ENCODE peak calls at places on chromosomes 5 and 9, in five cellular contexts. U, D, W, P and H are unnamed samples.

GRCh38 chr5:110086658-110087388 is 397.1 kb downstream of the MAN2A1 start:
- DNase-seq in P (no peak), W (no peak), U (no peak), D (no peak), H (no peak)

GRCh38 chr9:4375424-4376195 is 75.7 kb upstream of the GLIS3 start:
- DNase-seq in W (peak; percentile 32), D (no peak), U (no peak), P (no peak), H (no peak)

GRCh38 chr9:137493163-137494103 is 34.3 kb upstream of the NSMF start:
- DNase-seq in U (no peak), P (no peak), W (no peak), D (no peak), H (no peak)

GRCh38 chr9:130237763-130238524 is 27.6 kb upstream of the HMCN2 start:
- DNase-seq in P (no peak), W (peak; percentile 13), D (no peak), U (no peak), H (no peak)

GRCh38 chr5:127697894-127698600 is 5.1 kb upstream of the CCDC192 start:
- DNase-seq in D (no peak), U (no peak), P (no peak), W (no peak), H (no peak)

GRCh38 chr9:125674981-125675973 is 31.7 kb downstream of the MAPKAP1 start:
- DNase-seq in U (no peak), P (no peak), D (no peak), W (no peak), H (no peak)

GRCh38 chr5:44331471-44332079 is 57.6 kb downstream of the FGF10 start:
- DNase-seq in P (no peak), U (no peak), D (no peak), W (no peak), H (no peak)

GRCh38 chr5:55344392-55344992 is 36.7 kb downstream of the MTREX start:
- DNase-seq in P (peak; percentile 70), W (no peak), U (peak; percentile 65), D (no peak), H (no peak)

GRCh38 chr5:135073771-135074345 is 39.8 kb upstream of the PITX1 start:
- DNase-seq in U (no peak), W (no peak), P (no peak), D (no peak), H (no peak)

GRCh38 chr5:65512170-65512937 is 30.6 kb upstream of the ADAMTS6 start:
- DNase-seq in W (no peak), D (no peak), P (no peak), U (no peak), H (no peak)

GRCh38 chr5:50595199-50595598 is 71.2 kb upstream of the PARP8 start:
- DNase-seq in W (no peak), D (no peak), U (no peak), P (no peak), H (no peak)

GRCh38 chr9:72332351-72332750 is 32.7 kb downstream of the ZFAND5 start:
- DNase-seq in D (no peak), W (no peak), P (no peak), U (no peak), H (no peak)

GRCh38 chr9:84436386-84437114 is 96.0 kb upstream of the SLC28A3 start:
- DNase-seq in W (peak; percentile 59), P (no peak), U (no peak), D (no peak), H (no peak)

GRCh38 chr9:27414215-27414731 is 109.8 kb upstream of the IFNK start:
- DNase-seq in P (no peak), U (no peak), W (no peak), D (no peak), H (no peak)

GRCh38 chr9:108377382-108377781 is 478.4 kb downstream of the ACTL7B start:
- DNase-seq in W (no peak), U (no peak), P (no peak), D (no peak), H (no peak)

GRCh38 chr5:148910686-148911361 is 84.4 kb downstream of the ADRB2 start:
- DNase-seq in D (peak; percentile 37), W (no peak), P (no peak), U (no peak), H (no peak)

GRCh38 chr9:93080406-93080805 is 15.6 kb upstream of the CARD19 start:
- DNase-seq in W (no peak), U (peak; percentile 44), P (no peak), D (no peak), H (no peak)

GRCh38 chr5:2524620-2525019 is 226.9 kb downstream of the IRX2 start:
- DNase-seq in P (no peak), U (peak; percentile 42), D (peak; percentile 4), W (no peak), H (no peak)

GRCh38 chr5:12557012-12557411 is 652.8 kb upstream of the CTNND2 start:
- DNase-seq in D (no peak), W (no peak), P (no peak), U (no peak), H (no peak)

GRCh38 chr9:137606005-137606601 is 617 bp downstream of the ARRDC1 start:
- DNase-seq in P (no peak), W (peak; percentile 41), U (peak; percentile 60), D (no peak), H (no peak)

GRCh38 chr5:83785176-83785668 is 64.6 kb upstream of the HAPLN1 start:
- DNase-seq in P (no peak), W (no peak), D (no peak), U (no peak), H (no peak)

GRCh38 chr9:130746434-130747212 is 53.0 kb downstream of the EXOSC2 start:
- DNase-seq in D (no peak), P (no peak), U (no peak), W (no peak), H (no peak)

GRCh38 chr9:126673689-126674364 is 60.1 kb downstream of the LMX1B start:
- DNase-seq in U (no peak), P (peak; percentile 64), W (peak; percentile 52), D (peak; percentile 51), H (no peak)